ENCODE peak calls at places on chromosomes 11 and 22, in nine cellular contexts. One of them, this sample, is unnamed.

GRCh38 chr11:63670738-63671321 is 346 bp downstream of the ATL3 start:
- DNase-seq in cardiac fibroblast: peak
- DNase-seq in IMR-90: no peak
- DNase-seq in GM18507: no peak
- DNase-seq in HFFc6: peak
- DNase-seq in M059J: peak
- DNase-seq in stimulated activated CD4-positive, alpha-beta T cell treated with anti-CD3 and anti-CD28 coated beads, Interleukin-4, amount 100 ng/mL, for 1 hour: peak
- DNase-seq in caudate nucleus: peak
- DNase-seq in stimulated activated CD8-positive, alpha-beta memory T cell treated with anti-CD3 and anti-CD28 coated beads, Interleukin-15, amount 100 ng/mL, for 1 hour: no peak
- DNase-seq in this sample: no peak

GRCh38 chr22:37569009-37569920 is 9.0 kb downstream of the CDC42EP1 start:
- DNase-seq in HFFc6: no peak
- DNase-seq in cardiac fibroblast: no peak
- DNase-seq in stimulated activated CD4-positive, alpha-beta T cell treated with anti-CD3 and anti-CD28 coated beads, Interleukin-4, amount 100 ng/mL, for 1 hour: no peak
- DNase-seq in M059J: peak
- DNase-seq in GM18507: no peak
- DNase-seq in caudate nucleus: peak
- DNase-seq in stimulated activated CD8-positive, alpha-beta memory T cell treated with anti-CD3 and anti-CD28 coated beads, Interleukin-15, amount 100 ng/mL, for 1 hour: no peak
- DNase-seq in IMR-90: no peak
- DNase-seq in this sample: no peak

GRCh38 chr11:114666760-114667159 is 11.6 kb upstream of the NXPE2 start:
- DNase-seq in M059J: no peak
- DNase-seq in stimulated activated CD4-positive, alpha-beta T cell treated with anti-CD3 and anti-CD28 coated beads, Interleukin-4, amount 100 ng/mL, for 1 hour: no peak
- DNase-seq in IMR-90: no peak
- DNase-seq in cardiac fibroblast: no peak
- DNase-seq in stimulated activated CD8-positive, alpha-beta memory T cell treated with anti-CD3 and anti-CD28 coated beads, Interleukin-15, amount 100 ng/mL, for 1 hour: no peak
- DNase-seq in caudate nucleus: no peak
- DNase-seq in HFFc6: no peak
- DNase-seq in GM18507: no peak
- DNase-seq in this sample: no peak

GRCh38 chr11:16226245-16226644 is 130.1 kb downstream of the SOX6 start:
- DNase-seq in HFFc6: peak
- DNase-seq in stimulated activated CD4-positive, alpha-beta T cell treated with anti-CD3 and anti-CD28 coated beads, Interleukin-4, amount 100 ng/mL, for 1 hour: no peak
- DNase-seq in stimulated activated CD8-positive, alpha-beta memory T cell treated with anti-CD3 and anti-CD28 coated beads, Interleukin-15, amount 100 ng/mL, for 1 hour: no peak
- DNase-seq in cardiac fibroblast: peak
- DNase-seq in IMR-90: peak
- DNase-seq in M059J: peak
- DNase-seq in caudate nucleus: no peak
- DNase-seq in GM18507: no peak
- DNase-seq in this sample: no peak

GRCh38 chr11:35617687-35618496 is at the start of gene FJX1:
- DNase-seq in cardiac fibroblast: peak
- DNase-seq in stimulated activated CD8-positive, alpha-beta memory T cell treated with anti-CD3 and anti-CD28 coated beads, Interleukin-15, amount 100 ng/mL, for 1 hour: no peak
- DNase-seq in GM18507: peak
- DNase-seq in IMR-90: peak
- DNase-seq in M059J: peak
- DNase-seq in HFFc6: peak
- DNase-seq in caudate nucleus: peak
- DNase-seq in stimulated activated CD4-positive, alpha-beta T cell treated with anti-CD3 and anti-CD28 coated beads, Interleukin-4, amount 100 ng/mL, for 1 hour: peak
- DNase-seq in this sample: peak

GRCh38 chr11:74783241-74783871 is 34.7 kb downstream of the RNF169 start:
- DNase-seq in caudate nucleus: no peak
- DNase-seq in cardiac fibroblast: peak
- DNase-seq in GM18507: peak
- DNase-seq in IMR-90: peak
- DNase-seq in stimulated activated CD8-positive, alpha-beta memory T cell treated with anti-CD3 and anti-CD28 coated beads, Interleukin-15, amount 100 ng/mL, for 1 hour: no peak
- DNase-seq in M059J: peak
- DNase-seq in HFFc6: peak
- DNase-seq in stimulated activated CD4-positive, alpha-beta T cell treated with anti-CD3 and anti-CD28 coated beads, Interleukin-4, amount 100 ng/mL, for 1 hour: no peak
- DNase-seq in this sample: peak

GRCh38 chr11:121337740-121338272 is 45.2 kb downstream of the SC5D start:
- DNase-seq in cardiac fibroblast: no peak
- DNase-seq in stimulated activated CD4-positive, alpha-beta T cell treated with anti-CD3 and anti-CD28 coated beads, Interleukin-4, amount 100 ng/mL, for 1 hour: no peak
- DNase-seq in GM18507: no peak
- DNase-seq in IMR-90: no peak
- DNase-seq in stimulated activated CD8-positive, alpha-beta memory T cell treated with anti-CD3 and anti-CD28 coated beads, Interleukin-15, amount 100 ng/mL, for 1 hour: no peak
- DNase-seq in caudate nucleus: no peak
- DNase-seq in HFFc6: no peak
- DNase-seq in M059J: no peak
- DNase-seq in this sample: no peak

GRCh38 chr11:75867778-75868374 is 52.9 kb downstream of the UVRAG start:
- DNase-seq in IMR-90: peak
- DNase-seq in GM18507: peak
- DNase-seq in stimulated activated CD4-positive, alpha-beta T cell treated with anti-CD3 and anti-CD28 coated beads, Interleukin-4, amount 100 ng/mL, for 1 hour: peak
- DNase-seq in M059J: peak
- DNase-seq in caudate nucleus: no peak
- DNase-seq in cardiac fibroblast: peak
- DNase-seq in HFFc6: peak
- DNase-seq in stimulated activated CD8-positive, alpha-beta memory T cell treated with anti-CD3 and anti-CD28 coated beads, Interleukin-15, amount 100 ng/mL, for 1 hour: peak
- DNase-seq in this sample: no peak

GRCh38 chr11:95327273-95327948 is 96.4 kb upstream of the SESN3 start:
- DNase-seq in stimulated activated CD8-positive, alpha-beta memory T cell treated with anti-CD3 and anti-CD28 coated beads, Interleukin-15, amount 100 ng/mL, for 1 hour: no peak
- DNase-seq in GM18507: no peak
- DNase-seq in HFFc6: no peak
- DNase-seq in cardiac fibroblast: no peak
- DNase-seq in caudate nucleus: no peak
- DNase-seq in stimulated activated CD4-positive, alpha-beta T cell treated with anti-CD3 and anti-CD28 coated beads, Interleukin-4, amount 100 ng/mL, for 1 hour: no peak
- DNase-seq in M059J: no peak
- DNase-seq in IMR-90: no peak
- DNase-seq in this sample: no peak

GRCh38 chr22:27885977-27886842 is 32.8 kb downstream of the PITPNB start:
- DNase-seq in cardiac fibroblast: peak
- DNase-seq in M059J: peak
- DNase-seq in GM18507: no peak
- DNase-seq in caudate nucleus: no peak
- DNase-seq in stimulated activated CD8-positive, alpha-beta memory T cell treated with anti-CD3 and anti-CD28 coated beads, Interleukin-15, amount 100 ng/mL, for 1 hour: peak
- DNase-seq in HFFc6: peak
- DNase-seq in IMR-90: peak
- DNase-seq in stimulated activated CD4-positive, alpha-beta T cell treated with anti-CD3 and anti-CD28 coated beads, Interleukin-4, amount 100 ng/mL, for 1 hour: peak
- DNase-seq in this sample: no peak

GRCh38 chr11:116420030-116420429 is 352.8 kb downstream of the BUD13 start:
- DNase-seq in IMR-90: no peak
- DNase-seq in cardiac fibroblast: no peak
- DNase-seq in caudate nucleus: no peak
- DNase-seq in stimulated activated CD8-positive, alpha-beta memory T cell treated with anti-CD3 and anti-CD28 coated beads, Interleukin-15, amount 100 ng/mL, for 1 hour: no peak
- DNase-seq in stimulated activated CD4-positive, alpha-beta T cell treated with anti-CD3 and anti-CD28 coated beads, Interleukin-4, amount 100 ng/mL, for 1 hour: no peak
- DNase-seq in M059J: no peak
- DNase-seq in HFFc6: no peak
- DNase-seq in GM18507: no peak
- DNase-seq in this sample: no peak

GRCh38 chr22:47933226-47933625 is 1170.8 kb downstream of the TBC1D22A start:
- DNase-seq in cardiac fibroblast: no peak
- DNase-seq in M059J: no peak
- DNase-seq in stimulated activated CD8-positive, alpha-beta memory T cell treated with anti-CD3 and anti-CD28 coated beads, Interleukin-15, amount 100 ng/mL, for 1 hour: no peak
- DNase-seq in GM18507: no peak
- DNase-seq in caudate nucleus: no peak
- DNase-seq in stimulated activated CD4-positive, alpha-beta T cell treated with anti-CD3 and anti-CD28 coated beads, Interleukin-4, amount 100 ng/mL, for 1 hour: no peak
- DNase-seq in HFFc6: no peak
- DNase-seq in IMR-90: no peak
- DNase-seq in this sample: no peak

GRCh38 chr11:96306600-96306932 is 36.4 kb downstream of the MAML2 start:
- DNase-seq in caudate nucleus: no peak
- DNase-seq in stimulated activated CD8-positive, alpha-beta memory T cell treated with anti-CD3 and anti-CD28 coated beads, Interleukin-15, amount 100 ng/mL, for 1 hour: no peak
- DNase-seq in stimulated activated CD4-positive, alpha-beta T cell treated with anti-CD3 and anti-CD28 coated beads, Interleukin-4, amount 100 ng/mL, for 1 hour: no peak
- DNase-seq in cardiac fibroblast: no peak
- DNase-seq in M059J: no peak
- DNase-seq in HFFc6: no peak
- DNase-seq in IMR-90: no peak
- DNase-seq in GM18507: no peak
- DNase-seq in this sample: no peak